ENCODE peak calls at places on chromosomes 5 and 9, in eight cellular contexts. One of them, this sample, is unnamed.

GRCh38 chr5:34621280-34622045 is 34.7 kb upstream of the RAI14 start:
- DNase-seq in CD8-positive, alpha-beta memory T cell: no peak
- DNase-seq in GM12878: no peak
- DNase-seq in cardiac muscle cell: peak
- DNase-seq in IMR-90: peak
- DNase-seq in mesendoderm: no peak
- DNase-seq in HepG2: no peak
- DNase-seq in heart right ventricle: no peak
- DNase-seq in this sample: no peak

GRCh38 chr5:33321026-33321425 is 119.7 kb upstream of the TARS1 start:
- DNase-seq in CD8-positive, alpha-beta memory T cell: no peak
- DNase-seq in GM12878: no peak
- DNase-seq in cardiac muscle cell: peak
- DNase-seq in IMR-90: peak
- DNase-seq in mesendoderm: no peak
- DNase-seq in HepG2: no peak
- DNase-seq in heart right ventricle: no peak
- DNase-seq in this sample: no peak

GRCh38 chr5:2227433-2227832 is 344.7 kb upstream of the IRX4 start:
- DNase-seq in CD8-positive, alpha-beta memory T cell: no peak
- DNase-seq in GM12878: no peak
- DNase-seq in cardiac muscle cell: no peak
- DNase-seq in IMR-90: no peak
- DNase-seq in mesendoderm: no peak
- DNase-seq in HepG2: no peak
- DNase-seq in heart right ventricle: no peak
- DNase-seq in this sample: no peak

GRCh38 chr5:31186672-31187267 is 6.7 kb upstream of the CDH6 start:
- DNase-seq in CD8-positive, alpha-beta memory T cell: no peak
- DNase-seq in GM12878: no peak
- DNase-seq in cardiac muscle cell: peak
- DNase-seq in IMR-90: peak
- DNase-seq in mesendoderm: peak
- DNase-seq in HepG2: peak
- DNase-seq in heart right ventricle: no peak
- DNase-seq in this sample: no peak

GRCh38 chr9:137077758-137078693 is 709 bp downstream of the UAP1L1 start:
- DNase-seq in CD8-positive, alpha-beta memory T cell: peak
- DNase-seq in GM12878: no peak
- DNase-seq in cardiac muscle cell: peak
- DNase-seq in IMR-90: no peak
- DNase-seq in mesendoderm: no peak
- DNase-seq in HepG2: no peak
- DNase-seq in heart right ventricle: peak
- DNase-seq in this sample: no peak

GRCh38 chr9:137244486-137245449 is 3.7 kb downstream of the TUBB4B start:
- DNase-seq in CD8-positive, alpha-beta memory T cell: no peak
- DNase-seq in GM12878: no peak
- DNase-seq in cardiac muscle cell: no peak
- DNase-seq in IMR-90: no peak
- DNase-seq in mesendoderm: peak
- DNase-seq in HepG2: no peak
- DNase-seq in heart right ventricle: no peak
- DNase-seq in this sample: no peak

GRCh38 chr5:14664270-14665109 is at the start of gene OTULIN:
- DNase-seq in CD8-positive, alpha-beta memory T cell: peak
- DNase-seq in GM12878: peak
- DNase-seq in cardiac muscle cell: peak
- DNase-seq in IMR-90: peak
- DNase-seq in mesendoderm: peak
- DNase-seq in HepG2: peak
- DNase-seq in heart right ventricle: peak
- DNase-seq in this sample: peak

GRCh38 chr5:50807661-50808060 is 141.2 kb downstream of the PARP8 start:
- DNase-seq in CD8-positive, alpha-beta memory T cell: no peak
- DNase-seq in GM12878: no peak
- DNase-seq in cardiac muscle cell: peak
- DNase-seq in IMR-90: peak
- DNase-seq in mesendoderm: peak
- DNase-seq in HepG2: no peak
- DNase-seq in heart right ventricle: no peak
- DNase-seq in this sample: no peak

GRCh38 chr5:45355189-45355992 is 340.8 kb downstream of the HCN1 start:
- DNase-seq in CD8-positive, alpha-beta memory T cell: no peak
- DNase-seq in GM12878: no peak
- DNase-seq in cardiac muscle cell: no peak
- DNase-seq in IMR-90: no peak
- DNase-seq in mesendoderm: no peak
- DNase-seq in HepG2: no peak
- DNase-seq in heart right ventricle: no peak
- DNase-seq in this sample: no peak

GRCh38 chr9:121233906-121234901 is 32.5 kb upstream of the RAB14 start:
- DNase-seq in CD8-positive, alpha-beta memory T cell: no peak
- DNase-seq in GM12878: no peak
- DNase-seq in cardiac muscle cell: peak
- DNase-seq in IMR-90: peak
- DNase-seq in mesendoderm: peak
- DNase-seq in HepG2: no peak
- DNase-seq in heart right ventricle: no peak
- DNase-seq in this sample: no peak

GRCh38 chr9:1001838-1002237 is 25.4 kb downstream of the DMRT3 start:
- DNase-seq in CD8-positive, alpha-beta memory T cell: no peak
- DNase-seq in GM12878: no peak
- DNase-seq in cardiac muscle cell: no peak
- DNase-seq in IMR-90: no peak
- DNase-seq in mesendoderm: no peak
- DNase-seq in HepG2: no peak
- DNase-seq in heart right ventricle: no peak
- DNase-seq in this sample: no peak

GRCh38 chr5:93829346-93829745 is 87.9 kb upstream of the POU5F2 start:
- DNase-seq in CD8-positive, alpha-beta memory T cell: no peak
- DNase-seq in GM12878: no peak
- DNase-seq in cardiac muscle cell: no peak
- DNase-seq in IMR-90: peak
- DNase-seq in mesendoderm: no peak
- DNase-seq in HepG2: no peak
- DNase-seq in heart right ventricle: no peak
- DNase-seq in this sample: no peak

GRCh38 chr5:152271420-152271819 is 133.7 kb downstream of the NMUR2 start:
- DNase-seq in CD8-positive, alpha-beta memory T cell: no peak
- DNase-seq in GM12878: peak
- DNase-seq in cardiac muscle cell: peak
- DNase-seq in IMR-90: no peak
- DNase-seq in mesendoderm: peak
- DNase-seq in HepG2: peak
- DNase-seq in heart right ventricle: no peak
- DNase-seq in this sample: peak

GRCh38 chr5:57937025-57937424 is 454.4 kb upstream of the ACTBL2 start:
- DNase-seq in CD8-positive, alpha-beta memory T cell: no peak
- DNase-seq in GM12878: no peak
- DNase-seq in cardiac muscle cell: peak
- DNase-seq in IMR-90: peak
- DNase-seq in mesendoderm: no peak
- DNase-seq in HepG2: no peak
- DNase-seq in heart right ventricle: no peak
- DNase-seq in this sample: no peak

GRCh38 chr9:27528278-27528885 is 1.2 kb downstream of the MOB3B start:
- DNase-seq in CD8-positive, alpha-beta memory T cell: peak
- DNase-seq in GM12878: no peak
- DNase-seq in cardiac muscle cell: peak
- DNase-seq in IMR-90: peak
- DNase-seq in mesendoderm: peak
- DNase-seq in HepG2: no peak
- DNase-seq in heart right ventricle: peak
- DNase-seq in this sample: peak

GRCh38 chr9:34571180-34571800 is 18.2 kb downstream of the CNTFR start:
- DNase-seq in CD8-positive, alpha-beta memory T cell: no peak
- DNase-seq in GM12878: no peak
- DNase-seq in cardiac muscle cell: peak
- DNase-seq in IMR-90: no peak
- DNase-seq in mesendoderm: no peak
- DNase-seq in HepG2: no peak
- DNase-seq in heart right ventricle: peak
- DNase-seq in this sample: no peak

GRCh38 chr9:70563437-70564204 is 149.2 kb upstream of the KLF9 start:
- DNase-seq in CD8-positive, alpha-beta memory T cell: no peak
- DNase-seq in GM12878: peak
- DNase-seq in cardiac muscle cell: peak
- DNase-seq in IMR-90: peak
- DNase-seq in mesendoderm: no peak
- DNase-seq in HepG2: no peak
- DNase-seq in heart right ventricle: no peak
- DNase-seq in this sample: no peak

GRCh38 chr9:72633966-72634365 is 112.6 kb downstream of the TMC1 start:
- DNase-seq in CD8-positive, alpha-beta memory T cell: no peak
- DNase-seq in GM12878: no peak
- DNase-seq in cardiac muscle cell: peak
- DNase-seq in IMR-90: peak
- DNase-seq in mesendoderm: no peak
- DNase-seq in HepG2: no peak
- DNase-seq in heart right ventricle: no peak
- DNase-seq in this sample: no peak

GRCh38 chr5:112161392-112161748 is 257.7 kb downstream of the EPB41L4A start:
- DNase-seq in CD8-positive, alpha-beta memory T cell: no peak
- DNase-seq in GM12878: no peak
- DNase-seq in cardiac muscle cell: no peak
- DNase-seq in IMR-90: no peak
- DNase-seq in mesendoderm: no peak
- DNase-seq in HepG2: no peak
- DNase-seq in heart right ventricle: no peak
- DNase-seq in this sample: no peak

GRCh38 chr9:33381231-33381791 is 21.1 kb downstream of the AQP7 start:
- DNase-seq in CD8-positive, alpha-beta memory T cell: no peak
- DNase-seq in GM12878: no peak
- DNase-seq in cardiac muscle cell: no peak
- DNase-seq in IMR-90: peak
- DNase-seq in mesendoderm: peak
- DNase-seq in HepG2: peak
- DNase-seq in heart right ventricle: no peak
- DNase-seq in this sample: no peak

GRCh38 chr5:1106385-1107166 is 5.3 kb downstream of the SLC12A7 start:
- DNase-seq in CD8-positive, alpha-beta memory T cell: no peak
- DNase-seq in GM12878: no peak
- DNase-seq in cardiac muscle cell: no peak
- DNase-seq in IMR-90: no peak
- DNase-seq in mesendoderm: no peak
- DNase-seq in HepG2: peak
- DNase-seq in heart right ventricle: no peak
- DNase-seq in this sample: no peak

GRCh38 chr9:84817011-84817410 is 147.5 kb downstream of the NTRK2 start:
- DNase-seq in CD8-positive, alpha-beta memory T cell: no peak
- DNase-seq in GM12878: no peak
- DNase-seq in cardiac muscle cell: no peak
- DNase-seq in IMR-90: no peak
- DNase-seq in mesendoderm: no peak
- DNase-seq in HepG2: no peak
- DNase-seq in heart right ventricle: no peak
- DNase-seq in this sample: no peak

DNA sequence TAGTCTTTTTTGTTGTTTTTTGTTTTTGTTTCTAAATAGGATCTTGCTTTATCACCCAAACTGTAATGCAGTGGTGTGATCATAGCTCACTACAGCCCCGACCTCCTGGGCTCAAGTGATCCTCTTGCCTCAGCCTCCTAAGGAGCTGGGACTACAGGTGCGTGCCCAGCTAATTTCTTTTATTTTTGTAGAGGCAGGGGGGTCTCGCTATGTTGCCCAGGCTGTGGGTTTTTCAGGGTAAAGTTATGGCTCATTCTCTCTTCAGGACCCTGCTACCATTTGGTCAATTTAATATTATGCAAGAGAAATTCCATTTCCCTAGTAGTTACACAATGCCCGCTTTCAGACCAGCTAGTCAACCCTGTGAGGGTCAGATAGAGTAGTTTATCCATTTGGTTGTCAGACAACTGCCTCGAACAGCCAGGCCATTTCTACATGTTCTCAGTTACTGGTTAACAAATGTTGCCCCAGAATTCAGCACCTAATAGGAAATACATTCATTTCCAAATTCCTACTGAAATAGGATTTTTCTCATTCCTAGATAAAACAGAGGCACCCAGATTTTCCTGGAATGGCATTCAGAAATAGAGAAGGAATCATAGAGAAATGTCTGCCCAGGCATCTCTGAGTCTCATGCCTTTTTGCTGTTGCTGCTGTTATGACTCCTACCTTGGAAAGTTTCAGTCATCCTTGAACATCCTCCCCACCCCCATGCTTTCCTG is 6.4 kb upstream of the GLIS3 start:
- DNase-seq in CD8-positive, alpha-beta memory T cell: no peak
- DNase-seq in GM12878: no peak
- DNase-seq in cardiac muscle cell: peak
- DNase-seq in IMR-90: peak
- DNase-seq in mesendoderm: no peak
- DNase-seq in HepG2: peak
- DNase-seq in heart right ventricle: no peak
- DNase-seq in this sample: no peak
- H3K27ac ChIP-seq in CD8-positive, alpha-beta memory T cell: no peak
- H3K27ac ChIP-seq in GM12878: no peak
- H3K27ac ChIP-seq in cardiac muscle cell: no peak
- H3K27ac ChIP-seq in IMR-90: no peak
- H3K27ac ChIP-seq in mesendoderm: no peak
- H3K27ac ChIP-seq in HepG2: no peak
- H3K27ac ChIP-seq in heart right ventricle: no peak
- H3K27ac ChIP-seq in this sample: no peak

DNA sequence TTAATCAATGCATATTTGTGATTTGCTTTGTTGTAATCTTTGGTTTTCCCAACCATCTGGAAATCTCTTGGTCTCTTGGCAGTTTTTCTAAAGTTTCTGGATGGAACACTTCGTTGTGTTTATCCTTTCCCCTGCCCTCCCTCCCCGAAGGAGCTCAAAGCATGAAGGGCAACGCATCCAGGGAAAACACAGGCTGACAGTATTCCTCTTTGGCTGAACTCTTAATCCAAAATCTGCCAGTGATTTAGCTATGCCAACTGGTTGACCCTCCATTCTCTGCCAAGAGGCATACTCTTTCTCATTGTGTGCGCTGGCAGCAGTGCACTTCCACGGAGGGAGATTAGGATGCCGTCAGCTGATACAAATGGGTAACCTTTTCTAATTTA is 20.5 kb downstream of the ZBTB34 start:
- DNase-seq in CD8-positive, alpha-beta memory T cell: no peak
- DNase-seq in GM12878: no peak
- DNase-seq in cardiac muscle cell: no peak
- DNase-seq in IMR-90: no peak
- DNase-seq in mesendoderm: no peak
- DNase-seq in HepG2: no peak
- DNase-seq in heart right ventricle: no peak
- DNase-seq in this sample: peak
- H3K27ac ChIP-seq in CD8-positive, alpha-beta memory T cell: no peak
- H3K27ac ChIP-seq in GM12878: no peak
- H3K27ac ChIP-seq in cardiac muscle cell: no peak
- H3K27ac ChIP-seq in IMR-90: no peak
- H3K27ac ChIP-seq in mesendoderm: no peak
- H3K27ac ChIP-seq in HepG2: no peak
- H3K27ac ChIP-seq in heart right ventricle: no peak
- H3K27ac ChIP-seq in this sample: peak

GRCh38 chr9:76316069-76316468 is 78.2 kb downstream of the RFK start:
- DNase-seq in CD8-positive, alpha-beta memory T cell: no peak
- DNase-seq in GM12878: no peak
- DNase-seq in cardiac muscle cell: no peak
- DNase-seq in IMR-90: no peak
- DNase-seq in mesendoderm: no peak
- DNase-seq in HepG2: no peak
- DNase-seq in heart right ventricle: no peak
- DNase-seq in this sample: no peak
- H3K27ac ChIP-seq in CD8-positive, alpha-beta memory T cell: no peak
- H3K27ac ChIP-seq in GM12878: no peak
- H3K27ac ChIP-seq in cardiac muscle cell: no peak
- H3K27ac ChIP-seq in IMR-90: no peak
- H3K27ac ChIP-seq in mesendoderm: no peak
- H3K27ac ChIP-seq in HepG2: no peak
- H3K27ac ChIP-seq in heart right ventricle: no peak
- H3K27ac ChIP-seq in this sample: no peak

GRCh38 chr5:146671561-146671960 is 155.6 kb upstream of the GPR151 start:
- DNase-seq in CD8-positive, alpha-beta memory T cell: no peak
- DNase-seq in GM12878: no peak
- DNase-seq in cardiac muscle cell: no peak
- DNase-seq in IMR-90: no peak
- DNase-seq in mesendoderm: peak
- DNase-seq in HepG2: no peak
- DNase-seq in heart right ventricle: no peak
- DNase-seq in this sample: no peak
- H3K27ac ChIP-seq in CD8-positive, alpha-beta memory T cell: no peak
- H3K27ac ChIP-seq in GM12878: no peak
- H3K27ac ChIP-seq in cardiac muscle cell: no peak
- H3K27ac ChIP-seq in IMR-90: no peak
- H3K27ac ChIP-seq in mesendoderm: no peak
- H3K27ac ChIP-seq in HepG2: no peak
- H3K27ac ChIP-seq in heart right ventricle: no peak
- H3K27ac ChIP-seq in this sample: no peak